ENCODE peak calls at places on chromosomes 11 and 22, in seven cellular contexts. A is PC-3; M is hepatocyte; G is mammary epithelial cell; K is CD8-positive, alpha-beta memory T cell; F is GM23248; W is SK-N-SH. X is an unnamed sample. For H3K4me1, the result is how much of the 10 kb centered on the place peaks cover.

GRCh38 chr11:1481483-1481825 is 5.1 kb downstream of the MOB2 start:
- DNase-seq in A (no peak), K (no peak), F (no peak), G (no peak), W (no peak), M (no peak), X (no peak)

GRCh38 chr11:73242291-73243092 is 24.4 kb downstream of the P2RY2 start:
- DNase-seq in G (peak), F (peak), W (peak), A (peak), K (peak), M (peak), X (peak)

GRCh38 chr11:120835601-120836228 is 188.2 kb upstream of the TBCEL start:
- DNase-seq in M (peak), W (no peak), G (no peak), F (peak), K (no peak), A (peak), X (no peak)

GRCh38 chr11:464316-464715 is 14.2 kb downstream of the PTDSS2 start:
- DNase-seq in K (no peak), A (no peak), F (no peak), G (no peak), M (no peak), W (peak), X (no peak)

GRCh38 chr11:46387456-46387855 is 4.1 kb downstream of the CHRM4 start:
- DNase-seq in F (no peak), W (no peak), G (no peak), K (no peak), M (no peak), A (no peak), X (no peak)

GRCh38 chr11:45146072-45147016 is at the start of gene PRDM11:
- DNase-seq in F (peak), K (peak), A (peak), G (peak), M (peak), W (peak), X (peak)

GRCh38 chr11:78740175-78741161 is 165.8 kb upstream of the NARS2 start:
- DNase-seq in A (no peak), W (peak), M (no peak), K (no peak), F (no peak), G (no peak), X (no peak)

GRCh38 chr11:100681064-100681502 is 6.0 kb upstream of the ARHGAP42 start:
- DNase-seq in A (peak), F (no peak), M (peak), K (peak), W (no peak), G (peak), X (no peak)

GRCh38 chr22:32617883-32618282 is 143.3 kb downstream of the FBXO7 start:
- DNase-seq in K (no peak), G (no peak), A (no peak), F (no peak), W (no peak), M (peak), X (no peak)

GRCh38 chr11:23995891-23996290 is 501.0 kb upstream of the LUZP2 start:
- DNase-seq in F (no peak), G (peak), A (peak), W (no peak), M (no peak), K (no peak), X (no peak)

GRCh38 chr22:17779286-17780115 is 5.2 kb upstream of the BID start:
- DNase-seq in W (no peak), F (no peak), G (no peak), M (no peak), A (no peak), K (no peak), X (no peak)

GRCh38 chr11:79465160-79465559 is 24.3 kb upstream of the TENM4 start:
- DNase-seq in A (no peak), W (no peak), G (no peak), F (no peak), M (no peak), K (no peak), X (no peak)

GRCh38 chr11:1863352-1864215 is 10.7 kb downstream of the LSP1 start:
- DNase-seq in K (no peak), F (peak), M (peak), G (peak), A (peak), W (peak), X (no peak)

GRCh38 chr11:17479284-17480214 is 2.9 kb upstream of the ABCC8 start:
- DNase-seq in W (peak), M (peak), G (peak), K (no peak), A (peak), F (peak), X (no peak)

GRCh38 chr11:68542617-68543016 is 82.1 kb downstream of the PPP6R3 start:
- DNase-seq in A (peak), M (peak), K (no peak), G (peak), F (peak), W (no peak), X (no peak)

GRCh38 chr22:46646531-46647211 is 26.5 kb downstream of the GRAMD4 start:
- DNase-seq in W (no peak), G (no peak), K (no peak), M (peak), A (no peak), F (no peak), X (no peak)

GRCh38 chr11:111356660-111357048 is 22.4 kb downstream of the POU2AF1 start:
- DNase-seq in A (no peak), F (no peak), K (no peak), G (no peak), W (no peak), M (no peak), X (no peak)

GRCh38 chr11:130427581-130428211 is 713 bp downstream of the ADAMTS8 start:
- DNase-seq in W (peak), M (peak), A (no peak), F (peak), K (no peak), G (no peak), X (no peak)

GRCh38 chr11:36463781-36464180 is 46.3 kb downstream of the TRAF6 start:
- DNase-seq in W (no peak), G (no peak), F (no peak), K (no peak), A (no peak), M (no peak), X (no peak)

GRCh38 chr22:36608987-36609386 is 80.0 kb upstream of the EIF3D start:
- DNase-seq in G (no peak), M (no peak), K (no peak), W (no peak), A (no peak), F (no peak), X (no peak)

GRCh38 chr11:123304828-123305530 is 109.9 kb upstream of the CLMP start:
- DNase-seq in G (no peak), F (no peak), K (no peak), W (no peak), M (no peak), A (no peak), X (no peak)

GRCh38 chr11:67120881-67121710 is 2.0 kb downstream of the KDM2A start:
- DNase-seq in A (peak), G (peak), W (no peak), K (no peak), M (peak), F (peak), X (peak)

GRCh38 chr11:86372586-86372985 is 2.1 kb upstream of the CCDC81 start:
- DNase-seq in G (peak), F (no peak), W (no peak), K (no peak), A (no peak), M (no peak), X (no peak)

GRCh38 chr22:35354068-35354467 is 26.8 kb upstream of the HMOX1 start:
- DNase-seq in A (no peak), W (no peak), K (no peak), F (no peak), M (no peak), G (no peak), X (no peak)

GRCh38 chr22:46695346-46696224 is 42.5 kb downstream of the CERK start:
- DNase-seq in W (peak), F (no peak), G (no peak), M (no peak), A (no peak), K (no peak), X (no peak)

GRCh38 chr22:27318516-27318915 is 483.0 kb downstream of the MN1 start:
- DNase-seq in K (no peak), F (peak), G (no peak), A (no peak), W (no peak), M (peak), X (no peak)

GRCh38 chr22:18024276-18024939 is at the start of gene MICAL3:
- DNase-seq in K (peak), M (peak), F (peak), G (peak), W (peak), A (peak), X (peak)

GRCh38 chr11:74284466-74284865 is 27.0 kb downstream of the P4HA3 start:
- DNase-seq in G (no peak), F (peak), K (no peak), M (no peak), W (no peak), A (no peak), X (no peak)
- H3K4me1 ChIP-seq in G (under half), F (under half), K (under half), M (under half), W (under half), A (under half), X (under half)

DNA sequence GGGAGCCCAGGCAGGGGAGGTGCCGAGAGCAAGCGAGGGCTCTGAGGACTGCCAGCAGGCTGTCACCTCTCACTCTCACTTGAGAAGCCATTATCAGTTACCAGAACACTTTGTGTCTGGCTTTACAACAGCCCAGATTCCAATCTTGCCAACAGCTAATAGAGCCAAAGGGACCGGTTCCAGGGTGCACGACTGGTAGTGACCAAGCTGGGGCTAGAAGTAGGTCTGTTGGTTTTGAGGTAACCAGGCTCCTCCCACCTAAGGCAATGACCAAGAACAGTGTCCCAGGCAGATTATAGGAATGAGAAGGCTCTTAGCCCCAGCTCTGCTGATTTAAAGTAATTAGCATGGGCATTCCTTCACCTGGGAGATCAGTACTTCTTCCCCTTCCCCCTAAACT is 7.2 kb upstream of the IL10RA start:
- DNase-seq in K (no peak), G (no peak), M (no peak), F (no peak), A (no peak), W (peak), X (no peak)
- H3K4me1 ChIP-seq in K (half or more), G (under half), M (under half), F (under half), A (under half), W (under half), X (half or more)

DNA sequence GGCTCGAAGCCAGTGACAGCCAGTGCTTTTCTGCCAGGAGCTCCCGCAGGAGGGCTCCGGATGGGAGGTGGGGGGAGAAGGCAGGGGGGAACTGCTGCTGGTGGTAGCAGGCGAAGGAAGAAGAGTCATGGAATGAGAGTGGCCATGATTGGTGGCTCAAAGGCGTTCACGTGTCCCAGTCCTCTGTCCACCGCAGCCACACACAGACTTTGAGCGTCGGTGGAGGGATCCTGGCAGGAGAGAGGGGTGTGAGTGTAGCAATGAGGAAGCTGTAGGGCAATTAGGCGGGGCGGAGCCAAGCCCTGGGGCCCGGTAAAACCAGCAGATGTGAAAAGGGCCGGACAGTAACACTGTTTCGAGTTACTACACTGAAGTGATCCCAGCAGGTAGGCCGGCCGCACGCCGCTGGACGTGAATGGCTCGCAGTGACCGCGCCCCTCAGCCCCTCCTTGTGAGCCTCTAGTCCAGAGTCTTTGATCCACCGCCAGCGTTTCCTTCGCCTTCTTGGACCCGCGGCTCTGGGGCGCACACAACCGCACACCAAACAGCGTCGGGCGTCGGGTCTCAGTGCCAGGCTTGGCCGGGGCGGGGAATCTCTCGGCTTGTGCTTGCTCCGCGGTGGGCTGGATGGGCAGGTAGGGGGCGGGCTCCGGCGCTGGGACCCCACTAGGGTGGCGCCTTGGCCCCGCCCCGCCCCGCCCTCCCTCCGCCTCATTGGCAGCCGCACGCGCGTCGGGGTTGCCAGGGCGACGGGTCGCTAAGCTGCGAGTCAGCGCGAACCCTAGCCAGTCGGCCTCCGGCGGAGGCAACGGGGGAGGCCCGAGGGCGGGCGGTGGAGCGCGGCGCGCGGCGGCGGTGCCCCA is at the start of gene LRRC10B:
- DNase-seq in K (no peak), G (no peak), F (peak), A (no peak), W (peak), M (peak), X (no peak)
- H3K4me1 ChIP-seq in K (under half), G (under half), F (under half), A (under half), W (under half), M (under half), X (under half)

GRCh38 chr22:30284172-30284571 is 5.1 kb downstream of the CASTOR1 start:
- DNase-seq in A (no peak), G (no peak), M (no peak), W (no peak), F (no peak), K (no peak), X (no peak)

GRCh38 chr22:30280495-30280894 is 8.8 kb downstream of the CASTOR1 start:
- DNase-seq in W (no peak), G (no peak), F (peak), M (no peak), A (no peak), K (no peak), X (no peak)

GRCh38 chr22:30283342-30283741 is 6.0 kb downstream of the CASTOR1 start:
- DNase-seq in M (no peak), G (no peak), W (no peak), K (no peak), A (no peak), F (no peak), X (no peak)

GRCh38 chr22:30285176-30285845 is 4.0 kb downstream of the CASTOR1 start:
- DNase-seq in M (no peak), W (no peak), G (no peak), F (no peak), K (no peak), A (no peak), X (no peak)

DNA sequence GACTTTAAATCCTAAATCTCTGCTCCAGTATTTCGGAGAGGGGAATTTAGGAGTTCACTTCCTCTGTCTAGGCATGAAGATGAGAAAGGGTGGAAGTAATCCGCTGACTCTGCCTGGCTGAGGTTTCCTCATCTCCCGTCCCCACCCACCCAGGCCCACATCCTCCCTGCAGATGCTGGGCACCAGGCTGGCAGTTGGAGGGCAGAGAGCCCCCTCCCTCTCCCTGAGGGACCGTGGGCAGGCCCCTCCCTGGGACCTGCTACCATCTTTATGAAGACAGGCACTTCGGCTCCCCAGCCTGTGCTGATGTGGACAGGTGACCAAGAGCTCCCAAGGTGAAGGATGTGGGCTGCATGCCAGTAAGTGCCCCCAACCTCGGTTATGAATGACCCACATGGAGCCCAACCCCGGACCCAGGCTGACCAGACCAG is 6.7 kb downstream of the CASTOR1 start:
- DNase-seq in A (no peak), G (no peak), K (no peak), W (no peak), M (no peak), F (no peak), X (no peak)
- H3K4me1 ChIP-seq in A (under half), G (under half), K (under half), W (under half), M (under half), F (under half), X (under half)

GRCh38 chr11:65321828-65322495 is 7.3 kb downstream of the CDC42EP2 start:
- DNase-seq in A (no peak), K (no peak), M (no peak), W (peak), G (no peak), F (no peak), X (no peak)
- H3K4me1 ChIP-seq in A (under half), K (under half), M (under half), W (under half), G (under half), F (under half), X (under half)

DNA sequence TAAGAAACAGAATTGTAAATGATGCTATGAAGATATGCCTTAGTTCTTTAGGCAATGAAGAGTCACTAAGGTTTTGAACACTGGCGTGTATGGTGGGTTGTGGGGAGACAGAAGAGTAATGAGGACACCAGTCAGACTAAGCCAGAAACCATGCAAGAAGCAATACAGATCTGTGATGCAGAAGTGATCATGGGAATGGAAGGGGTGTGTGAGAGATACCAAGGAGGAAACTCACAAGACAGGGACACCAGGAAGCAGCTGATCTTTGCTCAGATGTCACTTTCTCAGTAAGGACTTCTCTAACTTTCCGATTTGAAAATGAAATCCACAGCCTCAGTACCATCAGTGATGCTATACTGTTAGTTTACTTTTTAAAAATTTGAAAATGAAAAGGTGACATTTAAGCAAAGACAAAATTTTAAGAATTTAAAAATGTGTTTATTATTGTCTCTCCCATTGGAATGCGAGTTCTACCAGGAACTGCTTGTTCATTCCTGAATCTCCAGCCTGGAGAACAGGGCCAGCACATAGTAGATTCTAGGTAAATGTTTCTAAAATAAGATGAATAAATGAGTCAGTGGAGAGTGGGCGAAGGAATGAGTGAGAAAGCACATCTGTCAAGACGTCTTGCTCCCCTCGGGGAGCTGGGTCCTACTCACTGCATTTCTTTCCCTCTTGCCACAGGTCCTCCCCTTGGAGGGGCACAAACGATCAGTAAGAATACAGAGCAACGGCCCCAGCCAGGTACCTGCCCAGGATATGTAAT is 60.4 kb downstream of the KCNJ1 start:
- DNase-seq in F (peak), A (no peak), M (no peak), W (no peak), K (no peak), G (no peak), X (no peak)
- H3K4me1 ChIP-seq in F (under half), A (under half), M (under half), W (under half), K (under half), G (under half), X (under half)

GRCh38 chr22:30857791-30858190 is 110.8 kb downstream of the MORC2 start:
- DNase-seq in G (no peak), W (no peak), K (no peak), A (no peak), F (no peak), M (no peak), X (no peak)
- H3K4me1 ChIP-seq in G (under half), W (under half), K (under half), A (under half), F (under half), M (under half), X (under half)

DNA sequence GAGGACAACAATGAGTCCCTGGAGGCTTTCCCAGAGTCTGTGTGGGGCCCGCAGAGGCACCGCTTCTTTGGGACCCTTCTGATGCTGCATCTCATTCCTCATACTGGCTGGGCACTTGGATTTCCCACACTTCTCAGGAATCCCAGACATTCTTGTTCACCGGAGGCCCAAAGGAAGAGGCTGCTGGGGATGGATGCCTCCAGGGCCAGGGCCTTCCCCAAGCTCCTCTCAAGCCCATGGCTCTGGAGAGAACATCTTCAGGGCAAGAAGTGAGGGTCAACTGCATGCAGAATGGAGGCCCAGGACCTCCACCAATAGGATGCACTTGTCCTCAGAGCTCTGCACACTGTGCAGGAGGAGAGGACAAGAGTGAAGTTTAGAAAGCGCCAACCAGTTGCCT is 34.6 kb downstream of the DKK3 start:
- DNase-seq in A (no peak), K (no peak), W (no peak), G (no peak), F (no peak), M (no peak), X (no peak)
- H3K4me1 ChIP-seq in A (under half), K (under half), W (half or more), G (under half), F (half or more), M (under half), X (under half)

GRCh38 chr22:49853981-49854791 is 542 bp downstream of the ZBED4 start:
- DNase-seq in K (peak), F (peak), W (peak), A (peak), G (peak), M (peak), X (no peak)

GRCh38 chr22:49856343-49856742 is 2.7 kb downstream of the ZBED4 start:
- DNase-seq in F (no peak), A (no peak), G (no peak), W (no peak), K (no peak), M (no peak), X (no peak)

GRCh38 chr22:49856766-49857618 is 3.3 kb downstream of the ZBED4 start:
- DNase-seq in A (no peak), K (no peak), G (no peak), W (no peak), M (no peak), F (no peak), X (no peak)

GRCh38 chr22:49852898-49853894 is at the start of gene ZBED4:
- DNase-seq in F (peak), W (peak), M (peak), K (peak), G (peak), A (peak), X (peak)

GRCh38 chr22:49855491-49855911 is 1.9 kb downstream of the ZBED4 start:
- DNase-seq in A (peak), K (no peak), G (peak), W (no peak), M (peak), F (peak), X (no peak)
- H3K4me1 ChIP-seq in A (under half), K (under half), G (under half), W (under half), M (under half), F (under half), X (under half)